ENCODE peak calls at places on chromosome 5, in seven cellular contexts. I is psoas muscle, X is keratinocyte, P is hepatocyte, E is neural progenitor cell, Z is lower lobe of right lung, R is fibroblast of pulmonary artery. L is an unnamed sample.

GRCh38 chr5:150516011-150516410 is 8.1 kb downstream of the NDST1 start:
- DNase-seq in X (no peak), Z (no peak), I (peak; percentile 48), P (peak; percentile 61), R (peak; percentile 64), E (no peak), L (no peak)

GRCh38 chr5:76601470-76601869 is 21.7 kb downstream of the F2RL2 start:
- DNase-seq in X (peak; percentile 13), Z (no peak), I (no peak), P (peak; percentile 77), E (peak; percentile 81), R (peak; percentile 87), L (no peak)

GRCh38 chr5:66739923-66740322 is 143.7 kb downstream of the MAST4 start:
- DNase-seq in E (no peak), Z (no peak), R (no peak), P (no peak), X (no peak), I (no peak), L (no peak)

GRCh38 chr5:84382363-84383295 is 2.1 kb downstream of the EDIL3 start:
- DNase-seq in X (no peak), E (peak; percentile 82), P (peak; percentile 71), Z (peak; percentile 51), I (peak; percentile 39), R (peak; percentile 58), L (no peak)

GRCh38 chr5:37370550-37370863 is 399 bp downstream of the NUP155 start:
- DNase-seq in E (no peak), I (no peak), X (no peak), R (no peak), P (no peak), Z (no peak), L (no peak)

GRCh38 chr5:107402881-107403280 is 267.9 kb downstream of the EFNA5 start:
- DNase-seq in I (no peak), Z (no peak), X (no peak), R (no peak), P (no peak), E (no peak), L (no peak)

GRCh38 chr5:72440207-72440638 is 67.0 kb downstream of the ZNF366 start:
- DNase-seq in I (no peak), X (no peak), E (no peak), R (no peak), Z (no peak), P (no peak), L (no peak)

GRCh38 chr5:52876456-52876855 is 88.7 kb downstream of the ITGA1 start:
- DNase-seq in P (no peak), Z (no peak), X (no peak), I (no peak), E (no peak), R (peak; percentile 78), L (no peak)

GRCh38 chr5:156815988-156816599 is 34.0 kb upstream of the PPP1R2B start:
- DNase-seq in I (no peak), E (peak; percentile 64), Z (no peak), X (no peak), R (peak; percentile 26), P (peak; percentile 61), L (no peak)

GRCh38 chr5:137791803-137792202 is 37.6 kb upstream of the HNRNPA0 start:
- DNase-seq in X (no peak), Z (no peak), P (no peak), I (no peak), R (no peak), E (no peak), L (no peak)

GRCh38 chr5:157890825-157891587 is 32.1 kb upstream of the CLINT1 start:
- DNase-seq in E (no peak), Z (no peak), R (no peak), P (no peak), I (no peak), X (no peak), L (no peak)

GRCh38 chr5:180007582-180007981 is 64.0 kb downstream of the RNF130 start:
- DNase-seq in R (no peak), I (no peak), Z (no peak), X (no peak), P (no peak), E (peak; percentile 77), L (no peak)

DNA sequence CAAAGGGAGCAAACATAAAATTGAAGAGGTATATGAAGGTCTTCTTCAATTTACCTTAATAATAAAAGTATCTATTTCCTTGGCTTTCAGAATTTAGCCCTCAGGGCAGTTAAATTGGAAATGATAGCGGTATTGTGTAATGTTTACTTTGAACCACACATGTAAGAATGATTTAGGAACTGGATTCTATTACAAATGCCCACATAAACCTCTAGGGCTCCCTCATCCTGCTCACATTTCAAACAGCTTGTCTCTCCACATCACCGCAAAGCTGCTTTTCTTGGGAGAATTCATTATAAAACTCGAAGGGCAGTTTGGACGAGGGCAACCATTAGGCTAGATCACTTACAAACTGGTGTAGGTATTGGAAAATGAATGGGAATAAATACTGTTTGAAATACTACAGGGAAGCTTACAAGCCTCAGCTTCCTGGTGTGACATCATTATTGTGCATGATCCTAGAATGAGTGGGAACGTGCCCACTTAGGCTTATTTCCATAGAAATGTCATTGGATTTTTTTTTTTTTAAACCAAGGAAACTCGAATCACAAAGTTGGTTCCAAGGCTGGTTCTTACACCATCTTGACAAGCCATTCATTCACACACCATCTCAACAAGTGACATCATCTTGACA is 47.3 kb downstream of the MTRR start:
- DNase-seq in R (no peak), E (no peak), I (no peak), X (no peak), P (no peak), Z (no peak), L (no peak)
- TF ChIP-seq CTCF in R (no peak), E (no peak), I (no peak), X (no peak), P (no peak), Z (no peak), L (no peak)

DNA sequence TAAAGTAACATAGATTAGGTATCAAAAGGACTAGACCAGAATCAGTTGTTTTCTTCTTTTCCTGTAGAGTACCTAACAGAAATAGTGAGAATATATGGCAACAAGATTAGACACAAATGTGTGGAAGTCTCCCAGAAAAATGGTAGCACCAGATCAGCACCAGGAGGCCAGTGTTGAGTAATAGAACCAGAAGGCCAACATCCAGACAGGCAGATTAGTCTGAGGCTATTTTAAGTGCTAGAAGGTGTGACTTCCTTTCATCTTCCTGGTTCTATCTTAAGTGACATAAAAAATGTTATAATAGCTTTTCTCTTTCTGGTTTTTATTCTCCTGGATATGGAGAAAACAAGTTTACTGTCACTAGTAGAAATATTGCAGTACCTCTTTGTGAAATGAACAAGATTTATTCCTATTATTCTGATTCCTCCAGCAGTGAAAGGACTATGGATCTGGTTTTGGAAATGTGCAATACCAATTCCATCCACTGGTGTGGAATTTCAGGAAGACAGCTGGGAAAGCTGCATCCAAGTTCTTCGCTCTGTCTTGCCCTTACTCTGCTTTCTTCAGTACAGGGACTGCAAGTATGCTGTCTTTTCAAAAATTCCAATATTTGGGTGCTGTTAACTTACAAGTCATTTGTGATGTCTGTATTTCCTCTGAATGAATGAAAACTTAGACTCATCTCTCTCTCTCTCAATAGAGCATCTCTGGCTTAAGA is 39.1 kb downstream of the SHLD3 start:
- DNase-seq in Z (no peak), P (peak; percentile 9), I (no peak), R (peak; percentile 43), X (no peak), E (peak; percentile 49), L (no peak)
- TF ChIP-seq CTCF in Z (peak; percentile 35), P (peak; percentile 32), I (peak; percentile 43), R (peak; percentile 52), X (peak; percentile 53), E (peak; percentile 54), L (no peak)

GRCh38 chr5:112492291-112492690 is 73.2 kb upstream of the EPB41L4A start:
- DNase-seq in R (peak; percentile 72), E (peak; percentile 74), P (peak; percentile 61), X (peak; percentile 11), I (no peak), Z (peak; percentile 53), L (peak; percentile 4)
- TF ChIP-seq CTCF in R (peak; percentile 86), E (peak; percentile 67), P (peak; percentile 45), X (peak; percentile 84), I (peak; percentile 51), Z (peak; percentile 58), L (peak; percentile 56)

GRCh38 chr5:28809811-28810750 is 1771.7 kb upstream of the CDH9 start:
- DNase-seq in R (no peak), I (peak; percentile 15), E (no peak), P (no peak), Z (no peak), X (no peak), L (no peak)
- TF ChIP-seq CTCF in R (no peak), I (no peak), E (no peak), P (no peak), Z (no peak), X (no peak), L (no peak)

DNA sequence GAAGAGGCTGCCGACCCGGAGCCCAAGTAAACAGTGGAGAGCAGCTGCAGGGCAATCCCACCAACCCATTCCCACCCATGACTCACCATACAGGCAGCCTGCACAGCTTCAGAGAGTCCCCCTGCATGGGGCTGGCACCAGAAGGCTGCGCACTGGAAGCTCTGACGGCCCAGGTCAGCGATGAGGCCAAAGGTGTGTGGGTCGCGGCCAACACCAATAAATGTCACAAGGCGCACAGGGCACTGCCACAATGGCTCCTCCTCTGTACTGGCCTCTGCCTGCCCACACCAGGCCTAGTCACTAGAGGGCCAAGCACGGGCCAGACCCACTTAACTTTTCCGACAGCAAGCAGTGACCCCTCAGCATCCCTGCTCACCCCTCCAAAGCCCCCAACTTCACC is 3.0 kb upstream of the SRA1 start:
- DNase-seq in E (no peak), X (no peak), Z (no peak), I (no peak), P (no peak), R (no peak), L (no peak)
- TF ChIP-seq CTCF in E (no peak), X (no peak), Z (no peak), I (no peak), P (no peak), R (no peak), L (no peak)

DNA sequence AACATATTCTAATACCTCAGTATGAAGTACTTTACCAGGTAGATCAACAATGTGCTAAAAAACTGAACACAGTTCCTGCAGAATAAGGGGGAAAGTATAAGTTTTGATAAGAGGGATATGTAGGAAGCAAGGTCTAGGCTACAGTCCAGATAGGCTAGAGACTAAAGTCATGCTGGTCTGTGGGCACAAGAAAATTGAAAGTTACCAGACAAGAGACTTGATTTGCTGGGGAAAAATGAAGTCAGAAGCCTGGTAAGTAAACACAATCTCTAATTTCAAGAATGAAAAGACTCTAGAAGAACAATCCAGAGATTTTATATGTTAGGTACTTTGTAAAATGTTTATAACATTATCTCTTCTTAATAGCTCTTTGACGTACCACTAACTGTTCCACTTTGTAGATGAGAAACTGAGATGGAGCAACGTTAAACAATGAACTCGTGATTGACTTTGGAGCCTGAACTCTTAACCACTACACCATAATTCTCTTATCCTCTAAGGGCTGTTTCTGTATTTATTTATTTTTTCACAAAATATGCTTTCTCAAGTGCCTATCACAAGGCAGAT is 19.5 kb downstream of the ADAMTS6 start:
- DNase-seq in E (no peak), X (no peak), Z (no peak), I (no peak), R (no peak), P (no peak), L (no peak)
- TF ChIP-seq CTCF in E (no peak), X (no peak), Z (no peak), I (no peak), R (no peak), P (no peak), L (no peak)

GRCh38 chr5:73749485-73750270 is 123.7 kb downstream of the ARHGEF28 start:
- DNase-seq in P (no peak), R (no peak), X (no peak), E (no peak), Z (no peak), I (no peak), L (no peak)
- TF ChIP-seq CTCF in P (no peak), R (no peak), X (no peak), E (no peak), Z (no peak), I (no peak), L (no peak)

L was measured in esophagus squamous epithelium.